ENCODE peak calls at places on chromosomes 1 and 21, in four cellular contexts. K is K562, C is HCT116, W is HepG2. J is an unnamed sample. For H3K4me1, the result is how much of the 10 kb centered on the place peaks cover.

GRCh38 chr1:246782120-246782900 is 58.1 kb downstream of the SCCPDH start:
- DNase-seq in K (no peak), C (no peak), W (peak), J (peak)

GRCh38 chr1:204455831-204456145 is 38.8 kb downstream of the PIK3C2B start:
- DNase-seq in K (no peak), C (no peak), W (no peak), J (no peak)

GRCh38 chr1:15186846-15187151 is 33.3 kb downstream of the TMEM51 start:
- DNase-seq in K (no peak), C (no peak), W (no peak), J (no peak)

GRCh38 chr1:112457965-112458364 is 50.8 kb upstream of the WNT2B start:
- DNase-seq in K (no peak), C (no peak), W (no peak), J (no peak)

GRCh38 chr1:215360786-215361185 is 206.3 kb upstream of the KCTD3 start:
- DNase-seq in K (no peak), C (no peak), W (no peak), J (no peak)

GRCh38 chr1:39361446-39361845 is 130.0 kb upstream of the BMP8A start:
- DNase-seq in K (no peak), C (no peak), W (no peak), J (no peak)

GRCh38 chr21:14900058-14900457 is 164.7 kb downstream of the NRIP1 start:
- DNase-seq in K (no peak), C (no peak), W (no peak), J (no peak)

GRCh38 chr1:237032029-237032428 is 10.0 kb upstream of the RYR2 start:
- DNase-seq in K (no peak), C (no peak), W (no peak), J (no peak)

GRCh38 chr1:206737729-206738222 is 32.8 kb upstream of the IL19 start:
- DNase-seq in K (peak), C (no peak), W (no peak), J (no peak)

GRCh38 chr1:167984886-167985489 is 48.1 kb upstream of the MPC2 start:
- DNase-seq in K (peak), C (no peak), W (no peak), J (no peak)

GRCh38 chr1:161899091-161899490 is 124.6 kb downstream of the OLFML2B start:
- DNase-seq in K (no peak), C (no peak), W (no peak), J (no peak)

GRCh38 chr1:69016468-69016867 is 519.6 kb upstream of the DEPDC1 start:
- DNase-seq in K (no peak), C (no peak), W (no peak), J (no peak)

GRCh38 chr1:153568367-153569099 is 2.9 kb upstream of the S100A2 start:
- DNase-seq in K (peak), C (peak), W (peak), J (peak)

GRCh38 chr21:41582298-41582840 is 74.4 kb upstream of the TMPRSS2 start:
- DNase-seq in K (no peak), C (no peak), W (no peak), J (no peak)
- TF ChIP-seq SIN3A in K (no peak), C (no peak), W (no peak), J (no peak)

GRCh38 chr1:182599339-182599738 is 4.8 kb downstream of the RGS16 start:
- DNase-seq in K (peak), C (no peak), W (no peak), J (peak)
- TF ChIP-seq ELF1 in K (no peak), C (no peak), W (no peak), J (no peak)

GRCh38 chr1:109388208-109388711 is 9.5 kb downstream of the SORT1 start:
- DNase-seq in K (no peak), C (no peak), W (no peak), J (no peak)

GRCh38 chr1:109385417-109385816 is 12.3 kb downstream of the SORT1 start:
- DNase-seq in K (no peak), C (no peak), W (no peak), J (no peak)

GRCh38 chr1:109388884-109389637 is 8.7 kb downstream of the SORT1 start:
- DNase-seq in K (peak), C (no peak), W (no peak), J (no peak)

GRCh38 chr1:109383850-109384249 is 13.9 kb downstream of the SORT1 start:
- DNase-seq in K (peak), C (no peak), W (no peak), J (no peak)

GRCh38 chr1:109386054-109386717 is 11.5 kb downstream of the SORT1 start:
- DNase-seq in K (no peak), C (no peak), W (no peak), J (no peak)
- H3K4me1 ChIP-seq in K (half or more), C (under half), W (half or more), J (under half)

DNA sequence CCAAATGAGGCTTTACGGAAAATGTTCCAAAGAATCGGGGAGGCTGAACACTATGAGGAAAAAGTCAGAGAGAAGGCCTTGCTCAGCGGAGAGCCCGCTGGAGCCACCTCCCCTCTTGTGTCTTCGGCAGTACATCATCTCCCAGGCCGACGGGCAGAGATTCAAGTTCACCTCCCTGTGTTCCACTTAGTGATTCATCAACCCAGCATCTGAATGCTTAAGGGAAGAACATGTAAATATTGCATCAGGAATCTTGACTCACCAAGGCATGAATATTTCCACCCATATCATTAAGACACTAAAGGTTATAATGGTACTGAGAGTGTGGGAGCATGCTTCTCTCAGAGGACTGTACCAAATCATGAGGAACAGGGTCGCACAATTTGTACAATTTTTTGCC is 172.5 kb downstream of the ST6GALNAC5 start:
- DNase-seq in K (no peak), C (peak), W (no peak), J (no peak)
- TF ChIP-seq SIN3A in K (no peak), C (no peak), W (no peak), J (peak)

DNA sequence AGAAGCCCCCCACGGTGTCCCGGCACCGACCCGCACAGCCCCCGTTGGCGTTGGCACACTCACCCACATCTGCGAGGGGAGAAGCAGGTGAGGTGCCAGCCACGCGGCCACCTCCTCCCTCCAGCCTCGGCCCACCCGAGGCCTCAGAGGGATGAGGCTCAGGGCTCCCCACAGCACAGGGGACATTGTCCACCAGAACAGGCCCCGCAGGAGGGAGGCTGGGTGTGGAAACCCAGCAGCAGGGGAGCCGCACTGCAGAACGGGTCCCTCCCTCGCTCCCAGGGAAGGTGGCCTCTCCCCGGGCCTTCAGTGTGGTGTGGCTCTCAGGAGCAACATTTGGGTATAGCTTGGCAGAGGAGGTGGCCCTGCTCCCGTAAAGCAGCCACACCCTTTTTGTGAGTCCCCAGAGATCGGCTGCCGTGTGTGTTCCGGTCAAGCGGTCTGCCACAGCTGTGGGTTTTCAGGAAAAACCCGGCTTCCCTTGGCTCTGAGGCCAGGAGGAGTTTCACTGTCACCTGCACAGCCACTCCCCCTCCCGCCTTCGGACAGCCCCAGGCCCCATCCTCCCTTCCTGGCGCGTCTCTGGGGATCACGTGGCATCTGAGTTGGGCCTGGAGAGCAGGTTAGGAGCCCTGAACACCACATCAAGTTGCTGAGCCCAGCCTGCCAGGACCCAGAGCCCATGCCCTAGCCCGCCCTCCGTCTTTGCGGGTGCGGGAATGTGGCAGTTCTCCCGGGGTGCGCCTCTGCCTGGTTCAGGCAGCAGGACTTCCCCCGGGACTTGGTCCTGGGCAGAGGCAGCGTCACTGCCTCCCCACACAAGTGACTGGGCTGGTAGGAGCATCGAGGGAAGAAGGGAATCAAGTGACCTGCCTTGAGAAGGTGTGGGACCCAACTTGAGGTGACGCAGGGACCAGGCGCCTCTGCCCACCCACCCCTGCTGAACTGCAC is 64.0 kb downstream of the MEGF6 start:
- DNase-seq in K (no peak), C (no peak), W (no peak), J (no peak)
- TF ChIP-seq ELF1 in K (no peak), C (no peak), W (no peak), J (no peak)

GRCh38 chr1:30310966-30311742 is 412.2 kb downstream of the MATN1 start:
- DNase-seq in K (no peak), C (no peak), W (no peak), J (no peak)

GRCh38 chr1:30314591-30314990 is 408.8 kb downstream of the MATN1 start:
- DNase-seq in K (no peak), C (no peak), W (no peak), J (no peak)

GRCh38 chr1:30312226-30312625 is 411.2 kb downstream of the MATN1 start:
- DNase-seq in K (no peak), C (no peak), W (no peak), J (no peak)

GRCh38 chr1:30313584-30313983 is 409.8 kb downstream of the MATN1 start:
- DNase-seq in K (no peak), C (no peak), W (no peak), J (no peak)

DNA sequence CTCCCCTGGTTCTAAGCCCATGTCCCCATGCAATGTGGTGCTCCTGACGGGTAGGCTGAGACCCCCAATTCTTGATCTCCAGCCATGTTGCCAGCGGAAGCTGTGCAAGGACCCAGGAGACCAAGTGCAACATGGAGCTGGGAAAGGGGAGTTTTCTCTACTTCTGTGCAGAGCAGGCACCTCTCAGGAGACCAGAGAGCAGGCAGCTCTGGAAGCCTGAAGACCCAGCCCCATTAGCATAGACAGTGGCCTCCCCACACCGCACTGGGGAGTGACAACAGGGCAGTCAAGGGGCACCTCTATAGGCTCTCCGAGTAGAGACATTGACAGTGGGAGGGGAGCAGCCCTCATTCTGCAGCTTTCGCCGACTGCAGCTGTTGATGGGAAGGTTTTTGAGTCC is 410.2 kb downstream of the MATN1 start:
- DNase-seq in K (no peak), C (no peak), W (no peak), J (no peak)
- H3K4me1 ChIP-seq in K (under half), C (under half), W (under half), J (under half)

DNA sequence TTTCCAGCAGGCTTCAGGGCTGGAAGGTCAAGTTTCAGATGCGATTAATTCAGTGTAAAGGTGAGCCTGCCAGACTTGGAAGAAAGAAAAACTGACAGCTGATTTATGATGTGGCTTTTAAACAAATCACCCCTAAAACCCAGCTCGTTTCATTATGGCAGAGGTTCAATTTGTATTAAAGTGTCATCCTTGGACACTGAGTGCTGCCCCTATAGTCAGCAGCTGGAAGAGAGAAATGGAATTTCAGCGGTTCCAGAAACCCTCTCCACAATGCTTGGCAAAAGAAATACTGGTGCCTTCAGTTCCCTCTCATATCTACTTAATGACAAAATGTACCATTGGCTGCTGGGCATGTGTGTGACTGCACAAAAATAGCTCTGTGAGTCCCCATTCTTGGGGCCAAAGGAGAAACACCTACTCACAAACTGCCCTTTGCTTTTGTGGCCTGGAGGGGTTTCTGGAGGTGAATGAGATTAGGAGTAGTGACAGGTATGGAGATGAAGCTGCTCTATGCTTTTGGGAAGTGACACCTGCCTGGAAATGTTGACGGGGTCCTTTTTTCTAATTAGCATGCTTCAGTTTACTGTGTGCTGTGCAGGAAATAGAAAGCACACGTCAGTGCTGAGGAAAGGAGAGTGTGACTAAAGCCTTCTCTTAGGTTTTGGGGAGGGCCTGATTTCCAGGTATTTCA is 95.1 kb upstream of the TSPAN2 start:
- DNase-seq in K (no peak), C (no peak), W (no peak), J (no peak)
- TF ChIP-seq SIN3A in K (no peak), C (no peak), W (no peak), J (no peak)

DNA sequence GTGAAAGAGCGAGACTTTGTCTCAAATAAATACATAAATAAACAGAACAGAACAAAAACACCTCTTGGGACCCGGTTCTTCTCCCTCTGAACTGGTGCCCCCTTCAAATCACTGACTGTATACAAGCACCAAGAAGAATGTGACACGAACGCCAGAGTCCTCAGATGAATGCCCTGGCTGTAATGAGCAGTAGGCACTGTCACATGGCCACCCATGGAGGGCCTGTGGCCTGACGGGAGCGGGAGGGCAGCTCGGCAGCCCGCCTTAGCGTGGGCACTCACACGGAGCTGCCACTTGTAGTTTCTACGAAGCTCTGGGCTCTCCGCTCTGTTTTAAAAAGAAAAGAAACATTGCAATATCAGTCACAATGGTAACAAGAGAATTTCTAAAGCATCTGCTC is 146.0 kb downstream of the PEX14 start:
- DNase-seq in K (no peak), C (no peak), W (no peak), J (no peak)
- TF ChIP-seq ELF1 in K (no peak), C (no peak), W (no peak), J (no peak)